ENCODE peak calls at places on chromosome 11, in eight cellular contexts. Y, M, Z, C, V, F, O and D are unnamed samples.

GRCh38 chr11:64916040-64916847 is 765 bp downstream of the ATG2A start:
- DNase-seq in Y (peak; percentile 77), M (peak; percentile 82), Z (peak; percentile 57), C (peak; percentile 70), V (peak; percentile 48), F (peak; percentile 47), O (peak; percentile 54), D (no peak)

GRCh38 chr11:86374586-86374985 is at the start of gene CCDC81:
- DNase-seq in Y (peak; percentile 35), M (no peak), Z (no peak), C (no peak), V (no peak), F (no peak), O (peak; percentile 13), D (no peak)

GRCh38 chr11:75508051-75508561 is 17.6 kb downstream of the GDPD5 start:
- DNase-seq in Y (no peak), M (no peak), Z (no peak), C (peak; percentile 70), V (no peak), F (peak; percentile 64), O (no peak), D (no peak)

GRCh38 chr11:73372371-73372993 is 3.7 kb upstream of the RELT start:
- DNase-seq in Y (no peak), M (no peak), Z (no peak), C (no peak), V (no peak), F (no peak), O (no peak), D (no peak)

GRCh38 chr11:114612686-114613085 is 17.1 kb upstream of the NXPE4 start:
- DNase-seq in Y (no peak), M (no peak), Z (no peak), C (no peak), V (no peak), F (no peak), O (no peak), D (no peak)

GRCh38 chr11:11909727-11910126 is 68.0 kb downstream of the USP47 start:
- DNase-seq in Y (no peak), M (no peak), Z (no peak), C (no peak), V (no peak), F (no peak), O (no peak), D (no peak)

GRCh38 chr11:111660822-111661221 is 58.6 kb downstream of the SIK2 start:
- DNase-seq in Y (no peak), M (no peak), Z (no peak), C (no peak), V (no peak), F (no peak), O (no peak), D (no peak)

GRCh38 chr11:4539603-4540219 is 5.3 kb upstream of the OR52M1 start:
- DNase-seq in Y (no peak), M (no peak), Z (peak; percentile 22), C (no peak), V (no peak), F (peak; percentile 50), O (peak; percentile 67), D (peak; percentile 2)

GRCh38 chr11:69662021-69662698 is 13.0 kb downstream of the LTO1 start:
- DNase-seq in Y (no peak), M (no peak), Z (no peak), C (peak; percentile 18), V (no peak), F (no peak), O (no peak), D (no peak)

DNA sequence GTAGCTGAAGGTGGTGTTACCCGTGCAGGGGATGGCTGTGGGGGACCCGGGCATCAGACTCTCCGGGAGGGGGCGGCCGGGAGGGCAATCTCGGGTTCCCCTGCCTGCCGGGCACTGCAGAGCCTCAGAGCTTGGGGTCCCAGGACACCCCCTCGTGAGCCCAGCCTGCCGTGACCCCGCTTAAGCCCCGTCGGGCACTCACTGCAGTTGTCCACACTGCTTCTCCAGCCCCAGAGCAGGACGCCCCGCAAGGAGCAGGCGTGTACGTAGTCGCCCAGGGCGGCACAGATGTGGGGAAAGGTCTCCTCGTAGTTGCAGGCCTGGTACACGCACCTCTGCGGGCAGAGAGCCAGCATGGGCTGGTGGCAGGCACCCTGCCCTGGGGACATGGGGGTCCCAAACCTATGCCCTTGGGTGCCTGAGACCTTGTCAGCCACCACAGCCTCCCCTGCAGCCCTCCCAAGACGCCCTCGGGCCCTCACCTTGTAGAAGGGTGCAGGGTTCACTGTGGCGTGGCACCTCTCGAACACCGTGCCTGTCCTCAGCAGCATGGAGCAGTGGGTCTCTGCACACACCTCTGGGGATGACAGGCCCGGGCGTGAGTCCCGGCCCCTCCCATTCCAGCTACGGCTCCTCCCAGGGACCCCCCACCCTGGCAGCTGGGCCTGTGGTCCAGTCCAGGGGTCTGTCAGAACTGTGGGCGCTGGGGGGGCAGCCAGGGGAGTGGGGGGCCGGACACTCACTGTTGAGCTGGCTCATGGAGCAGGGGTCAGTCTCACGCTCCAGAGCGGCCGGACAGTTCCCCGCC is 8.8 kb downstream of the MUC6 start:
- DNase-seq in Y (peak; percentile 79), M (no peak), Z (no peak), C (no peak), V (no peak), F (no peak), O (no peak), D (no peak)
- H3K27ac ChIP-seq in Y (no peak overlapping the region), M (no peak overlapping the region), Z (no peak overlapping the region), C (no peak overlapping the region), V (no peak overlapping the region), F (no peak overlapping the region), O (no peak overlapping the region), D (no peak overlapping the region)

GRCh38 chr11:47326198-47326597 is 26.3 kb downstream of the MYBPC3 start:
- DNase-seq in Y (peak; percentile 27), M (peak; percentile 53), Z (no peak), C (no peak), V (no peak), F (no peak), O (no peak), D (no peak)

GRCh38 chr11:47325271-47326041 is 27.0 kb downstream of the MYBPC3 start:
- DNase-seq in Y (peak; percentile 41), M (peak; percentile 46), Z (peak; percentile 45), C (no peak), V (no peak), F (no peak), O (no peak), D (no peak)

GRCh38 chr11:47328449-47329390 is 23.8 kb downstream of the MYBPC3 start:
- DNase-seq in Y (peak; percentile 32), M (no peak), Z (peak; percentile 24), C (no peak), V (no peak), F (no peak), O (peak; percentile 2), D (no peak)

GRCh38 chr11:47327949-47328348 is 24.6 kb downstream of the MYBPC3 start:
- DNase-seq in Y (no peak), M (no peak), Z (no peak), C (no peak), V (no peak), F (no peak), O (no peak), D (no peak)

DNA sequence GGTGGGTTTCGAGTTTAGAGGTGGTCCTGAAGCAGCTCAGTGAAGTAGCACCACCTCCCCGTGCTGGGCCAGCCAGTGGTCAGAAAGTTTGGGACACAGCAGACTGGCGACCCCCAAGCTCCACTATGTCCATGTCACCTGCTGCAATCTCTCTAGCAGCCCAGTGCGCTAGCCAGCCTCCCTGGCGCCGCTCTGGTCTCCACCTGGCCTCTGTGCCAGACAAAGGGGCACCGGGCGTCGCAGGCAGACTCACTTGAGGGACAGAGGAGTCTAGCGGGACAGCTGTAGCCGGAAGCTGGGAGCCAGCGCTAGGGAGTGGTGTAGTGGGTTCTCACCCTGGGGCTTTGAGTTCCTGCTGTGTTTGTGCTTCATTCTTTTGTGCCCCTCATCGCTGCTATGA is 25.5 kb downstream of the MYBPC3 start:
- DNase-seq in Y (peak; percentile 52), M (no peak), Z (peak; percentile 30), C (no peak), V (no peak), F (no peak), O (no peak), D (no peak)
- H3K4me3 ChIP-seq in Y (no peak overlapping the region), M (no peak overlapping the region), Z (no peak overlapping the region), C (no peak overlapping the region), V (no peak overlapping the region), F (no peak overlapping the region), O (no peak overlapping the region), D (no peak overlapping the region)

GRCh38 chr11:117315285-117316196 is 515 bp downstream of the BACE1 start:
- DNase-seq in Y (peak; percentile 79), M (peak; percentile 68), Z (peak; percentile 24), C (no peak), V (peak; percentile 33), F (no peak), O (peak; percentile 17), D (no peak)
- H3K27ac ChIP-seq in Y (peak overlapping the region; percentile 60), M (peak overlapping the region; percentile 75), Z (peak overlapping the region; percentile 26), C (no peak overlapping the region), V (peak overlapping the region; percentile 48), F (no peak overlapping the region), O (no peak overlapping the region), D (no peak overlapping the region)

DNA sequence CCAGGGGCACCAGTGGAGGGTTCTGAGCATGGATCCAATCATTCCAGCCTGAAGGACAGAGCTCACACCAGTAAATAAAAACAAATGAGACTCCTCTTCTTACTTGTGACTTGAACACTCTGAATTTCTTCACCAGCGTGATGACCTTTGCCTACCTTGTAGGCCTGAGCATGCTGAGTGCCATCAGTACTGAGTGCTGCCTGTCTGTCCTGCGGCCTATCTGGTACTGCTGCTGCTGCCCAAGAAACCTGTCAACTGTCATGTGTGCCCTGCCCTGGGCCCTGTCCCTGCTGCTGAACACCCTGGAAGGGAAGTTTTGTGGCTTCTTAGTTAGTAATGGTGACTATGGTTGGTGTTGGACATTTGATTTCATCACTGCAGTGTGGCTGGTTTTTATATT is 23.9 kb downstream of the MRGPRX4 start:
- DNase-seq in Y (no peak), M (no peak), Z (no peak), C (no peak), V (no peak), F (no peak), O (no peak), D (no peak)
- H3K4me3 ChIP-seq in Y (no peak overlapping the region), M (no peak overlapping the region), Z (no peak overlapping the region), C (no peak overlapping the region), V (no peak overlapping the region), F (no peak overlapping the region), O (no peak overlapping the region), D (no peak overlapping the region)

DNA sequence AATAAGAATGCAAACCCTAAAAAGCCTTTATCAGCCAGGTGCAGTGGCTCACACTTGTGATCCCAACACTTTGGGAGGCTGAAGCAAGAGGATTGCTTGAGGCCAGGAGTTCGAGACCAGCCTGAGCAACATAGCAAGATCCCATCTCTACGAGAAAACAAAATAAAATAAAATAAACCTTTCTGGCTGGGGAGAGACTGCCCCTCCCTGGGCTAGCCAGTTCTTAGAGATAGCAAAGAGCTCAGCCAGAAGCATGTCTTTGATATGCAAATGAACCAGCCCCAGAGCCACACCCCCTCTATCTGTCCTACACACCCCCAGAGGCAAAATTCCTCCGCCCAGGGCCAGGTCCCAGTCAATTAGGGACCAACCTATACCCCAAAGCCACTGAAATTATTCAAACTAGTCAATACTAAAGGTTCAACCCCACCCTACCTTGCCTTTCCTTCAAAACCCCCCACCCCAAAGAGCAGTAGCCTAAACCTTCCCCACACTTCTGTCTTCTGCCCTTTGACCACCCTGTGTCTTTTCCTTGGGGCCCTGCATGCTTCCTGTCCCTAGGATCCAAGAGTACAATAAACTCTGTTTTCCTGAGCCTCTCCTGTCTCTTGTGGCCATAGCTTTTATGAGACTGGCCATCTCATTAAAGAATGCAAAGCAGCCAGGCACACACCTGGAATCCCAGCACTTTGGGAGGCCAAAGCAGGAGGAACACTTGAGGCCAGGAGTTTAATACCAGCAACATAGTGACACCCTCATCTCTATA is 37.3 kb upstream of the CXCR5 start:
- DNase-seq in Y (no peak), M (no peak), Z (no peak), C (no peak), V (no peak), F (no peak), O (peak; percentile 30), D (no peak)
- H3K27ac ChIP-seq in Y (no peak overlapping the region), M (no peak overlapping the region), Z (no peak overlapping the region), C (no peak overlapping the region), V (no peak overlapping the region), F (no peak overlapping the region), O (peak overlapping the region; percentile 72), D (no peak overlapping the region)